ENCODE peak calls at places on chromosomes 11 and 22, in seven cellular contexts. C, B, N, E, K, H and W are unnamed samples.
A peak's percentile ranks its signal among the peaks of the same experiment; 100 is the strongest.

GRCh38 chr22:45776313-45776585 is 104.6 kb downstream of the ATXN10 start:
- DNase-seq in C (no peak), B (no peak), N (no peak), E (no peak), K (no peak), H (no peak), W (no peak)

GRCh38 chr11:20854214-20854613 is 184.8 kb downstream of the NELL1 start:
- DNase-seq in C (no peak), B (no peak), N (no peak), E (no peak), K (no peak), H (no peak), W (no peak)

GRCh38 chr11:80165763-80166162 is 724.9 kb upstream of the TENM4 start:
- DNase-seq in C (no peak), B (peak; percentile 59), N (no peak), E (no peak), K (no peak), H (no peak), W (no peak)

GRCh38 chr22:50340157-50340879 is 2.8 kb upstream of the PPP6R2 start:
- DNase-seq in C (no peak), B (no peak), N (peak; percentile 51), E (peak; percentile 20), K (no peak), H (peak; percentile 35), W (no peak)

GRCh38 chr11:111097191-111097590 is 148.3 kb upstream of the POU2AF2 start:
- DNase-seq in C (no peak), B (peak; percentile 50), N (no peak), E (peak; percentile 63), K (peak; percentile 46), H (no peak), W (no peak)

GRCh38 chr22:39940757-39941305 is 19.4 kb upstream of the TMA7B start:
- DNase-seq in C (peak; percentile 29), B (peak; percentile 14), N (no peak), E (peak; percentile 29), K (no peak), H (peak; percentile 61), W (no peak)

GRCh38 chr11:44556735-44557409 is 8.6 kb upstream of the CD82 start:
- DNase-seq in C (peak; percentile 62), B (peak; percentile 59), N (no peak), E (peak; percentile 71), K (no peak), H (peak; percentile 77), W (no peak)

GRCh38 chr22:37370306-37370979 is 56.8 kb downstream of the ELFN2 start:
- DNase-seq in C (no peak), B (no peak), N (no peak), E (no peak), K (no peak), H (no peak), W (no peak)